ENCODE peak calls at places on chromosomes 7 and 10, in eight cellular contexts. One of them, this sample, is unnamed.

GRCh38 chr7:92820191-92820590 is 16.2 kb downstream of the CDK6 start:
- DNase-seq in fibroblast of mammary gland: no peak
- DNase-seq in cardiac muscle cell: no peak
- DNase-seq in neural progenitor cell: no peak
- DNase-seq in lower lobe of right lung: no peak
- DNase-seq in heart right ventricle: no peak
- DNase-seq in heart left ventricle: no peak
- DNase-seq in NB4: no peak
- DNase-seq in this sample: no peak

GRCh38 chr10:117262296-117263293 is 21.7 kb downstream of the SLC18A2 start:
- DNase-seq in fibroblast of mammary gland: no peak
- DNase-seq in cardiac muscle cell: no peak
- DNase-seq in neural progenitor cell: no peak
- DNase-seq in lower lobe of right lung: no peak
- DNase-seq in heart right ventricle: no peak
- DNase-seq in heart left ventricle: no peak
- DNase-seq in NB4: no peak
- DNase-seq in this sample: peak; percentile 59

GRCh38 chr7:137715101-137715500 is 131.7 kb downstream of the DGKI start:
- DNase-seq in fibroblast of mammary gland: peak; percentile 75
- DNase-seq in cardiac muscle cell: no peak
- DNase-seq in neural progenitor cell: no peak
- DNase-seq in lower lobe of right lung: no peak
- DNase-seq in heart right ventricle: no peak
- DNase-seq in heart left ventricle: no peak
- DNase-seq in NB4: no peak
- DNase-seq in this sample: no peak

GRCh38 chr10:93656155-93656554 is 43.8 kb downstream of the PDE6C start:
- DNase-seq in fibroblast of mammary gland: peak; percentile 3
- DNase-seq in cardiac muscle cell: no peak
- DNase-seq in neural progenitor cell: no peak
- DNase-seq in lower lobe of right lung: no peak
- DNase-seq in heart right ventricle: no peak
- DNase-seq in heart left ventricle: no peak
- DNase-seq in NB4: no peak
- DNase-seq in this sample: no peak

GRCh38 chr7:155733582-155734444 is 78.5 kb downstream of the SHH start:
- DNase-seq in fibroblast of mammary gland: no peak
- DNase-seq in cardiac muscle cell: no peak
- DNase-seq in neural progenitor cell: no peak
- DNase-seq in lower lobe of right lung: no peak
- DNase-seq in heart right ventricle: peak; percentile 39
- DNase-seq in heart left ventricle: no peak
- DNase-seq in NB4: peak; percentile 27
- DNase-seq in this sample: no peak

GRCh38 chr10:127563718-127564553 is 14.8 kb downstream of the NPS start:
- DNase-seq in fibroblast of mammary gland: peak; percentile 5
- DNase-seq in cardiac muscle cell: peak; percentile 20
- DNase-seq in neural progenitor cell: peak; percentile 15
- DNase-seq in lower lobe of right lung: peak; percentile 66
- DNase-seq in heart right ventricle: peak; percentile 35
- DNase-seq in heart left ventricle: no peak
- DNase-seq in NB4: peak; percentile 32
- DNase-seq in this sample: no peak

GRCh38 chr10:1410469-1411395 is 326.6 kb downstream of the ADARB2 start:
- DNase-seq in fibroblast of mammary gland: no peak
- DNase-seq in cardiac muscle cell: no peak
- DNase-seq in neural progenitor cell: no peak
- DNase-seq in lower lobe of right lung: no peak
- DNase-seq in heart right ventricle: no peak
- DNase-seq in heart left ventricle: no peak
- DNase-seq in NB4: no peak
- DNase-seq in this sample: no peak

GRCh38 chr7:51246258-51247245 is 70.1 kb downstream of the COBL start:
- DNase-seq in fibroblast of mammary gland: no peak
- DNase-seq in cardiac muscle cell: no peak
- DNase-seq in neural progenitor cell: no peak
- DNase-seq in lower lobe of right lung: no peak
- DNase-seq in heart right ventricle: peak; percentile 82
- DNase-seq in heart left ventricle: peak; percentile 82
- DNase-seq in NB4: no peak
- DNase-seq in this sample: peak; percentile 72

GRCh38 chr10:127452568-127452967 is 96.5 kb upstream of the NPS start:
- DNase-seq in fibroblast of mammary gland: no peak
- DNase-seq in cardiac muscle cell: no peak
- DNase-seq in neural progenitor cell: peak; percentile 8
- DNase-seq in lower lobe of right lung: no peak
- DNase-seq in heart right ventricle: no peak
- DNase-seq in heart left ventricle: no peak
- DNase-seq in NB4: no peak
- DNase-seq in this sample: no peak

GRCh38 chr7:1668932-1669485 is 1.1 kb upstream of the ELFN1 start:
- DNase-seq in fibroblast of mammary gland: no peak
- DNase-seq in cardiac muscle cell: no peak
- DNase-seq in neural progenitor cell: peak; percentile 84
- DNase-seq in lower lobe of right lung: peak; percentile 38
- DNase-seq in heart right ventricle: no peak
- DNase-seq in heart left ventricle: peak; percentile 54
- DNase-seq in NB4: peak; percentile 44
- DNase-seq in this sample: no peak

GRCh38 chr10:49600046-49600445 is 10.1 kb upstream of the SLC18A3 start:
- DNase-seq in fibroblast of mammary gland: no peak
- DNase-seq in cardiac muscle cell: no peak
- DNase-seq in neural progenitor cell: no peak
- DNase-seq in lower lobe of right lung: no peak
- DNase-seq in heart right ventricle: no peak
- DNase-seq in heart left ventricle: no peak
- DNase-seq in NB4: no peak
- DNase-seq in this sample: no peak

GRCh38 chr10:132893090-132893489 is 49.3 kb downstream of the CFAP46 start:
- DNase-seq in fibroblast of mammary gland: peak; percentile 45
- DNase-seq in cardiac muscle cell: no peak
- DNase-seq in neural progenitor cell: no peak
- DNase-seq in lower lobe of right lung: no peak
- DNase-seq in heart right ventricle: no peak
- DNase-seq in heart left ventricle: peak; percentile 7
- DNase-seq in NB4: no peak
- DNase-seq in this sample: peak; percentile 67

GRCh38 chr10:94274142-94274787 is 88.5 kb downstream of the NOC3L start:
- DNase-seq in fibroblast of mammary gland: peak; percentile 30
- DNase-seq in cardiac muscle cell: no peak
- DNase-seq in neural progenitor cell: no peak
- DNase-seq in lower lobe of right lung: no peak
- DNase-seq in heart right ventricle: peak; percentile 33
- DNase-seq in heart left ventricle: no peak
- DNase-seq in NB4: no peak
- DNase-seq in this sample: peak; percentile 23

GRCh38 chr10:133318494-133319127 is 9.9 kb downstream of the ZNF511 start:
- DNase-seq in fibroblast of mammary gland: peak; percentile 42
- DNase-seq in cardiac muscle cell: peak; percentile 87
- DNase-seq in neural progenitor cell: peak; percentile 88
- DNase-seq in lower lobe of right lung: peak; percentile 81
- DNase-seq in heart right ventricle: peak; percentile 63
- DNase-seq in heart left ventricle: peak; percentile 82
- DNase-seq in NB4: peak; percentile 87
- DNase-seq in this sample: no peak

GRCh38 chr10:3365630-3366029 is 193.0 kb upstream of the PITRM1 start:
- DNase-seq in fibroblast of mammary gland: no peak
- DNase-seq in cardiac muscle cell: no peak
- DNase-seq in neural progenitor cell: no peak
- DNase-seq in lower lobe of right lung: no peak
- DNase-seq in heart right ventricle: no peak
- DNase-seq in heart left ventricle: no peak
- DNase-seq in NB4: no peak
- DNase-seq in this sample: no peak

GRCh38 chr7:55074008-55074499 is 55.2 kb downstream of the EGFR start:
- DNase-seq in fibroblast of mammary gland: peak; percentile 93
- DNase-seq in cardiac muscle cell: no peak
- DNase-seq in neural progenitor cell: no peak
- DNase-seq in lower lobe of right lung: peak; percentile 63
- DNase-seq in heart right ventricle: peak; percentile 38
- DNase-seq in heart left ventricle: no peak
- DNase-seq in NB4: no peak
- DNase-seq in this sample: peak; percentile 60

GRCh38 chr7:16098585-16099179 is 322.7 kb downstream of the CRPPA start:
- DNase-seq in fibroblast of mammary gland: peak; percentile 36
- DNase-seq in cardiac muscle cell: peak; percentile 20
- DNase-seq in neural progenitor cell: peak; percentile 25
- DNase-seq in lower lobe of right lung: no peak
- DNase-seq in heart right ventricle: no peak
- DNase-seq in heart left ventricle: no peak
- DNase-seq in NB4: peak; percentile 28
- DNase-seq in this sample: no peak
- TF ChIP-seq CTCF in fibroblast of mammary gland: peak; percentile 91
- TF ChIP-seq CTCF in cardiac muscle cell: peak; percentile 84
- TF ChIP-seq CTCF in neural progenitor cell: peak; percentile 77
- TF ChIP-seq CTCF in lower lobe of right lung: peak; percentile 64
- TF ChIP-seq CTCF in heart right ventricle: peak; percentile 71
- TF ChIP-seq CTCF in heart left ventricle: peak; percentile 69
- TF ChIP-seq CTCF in NB4: peak; percentile 80
- TF ChIP-seq CTCF in this sample: no peak

DNA sequence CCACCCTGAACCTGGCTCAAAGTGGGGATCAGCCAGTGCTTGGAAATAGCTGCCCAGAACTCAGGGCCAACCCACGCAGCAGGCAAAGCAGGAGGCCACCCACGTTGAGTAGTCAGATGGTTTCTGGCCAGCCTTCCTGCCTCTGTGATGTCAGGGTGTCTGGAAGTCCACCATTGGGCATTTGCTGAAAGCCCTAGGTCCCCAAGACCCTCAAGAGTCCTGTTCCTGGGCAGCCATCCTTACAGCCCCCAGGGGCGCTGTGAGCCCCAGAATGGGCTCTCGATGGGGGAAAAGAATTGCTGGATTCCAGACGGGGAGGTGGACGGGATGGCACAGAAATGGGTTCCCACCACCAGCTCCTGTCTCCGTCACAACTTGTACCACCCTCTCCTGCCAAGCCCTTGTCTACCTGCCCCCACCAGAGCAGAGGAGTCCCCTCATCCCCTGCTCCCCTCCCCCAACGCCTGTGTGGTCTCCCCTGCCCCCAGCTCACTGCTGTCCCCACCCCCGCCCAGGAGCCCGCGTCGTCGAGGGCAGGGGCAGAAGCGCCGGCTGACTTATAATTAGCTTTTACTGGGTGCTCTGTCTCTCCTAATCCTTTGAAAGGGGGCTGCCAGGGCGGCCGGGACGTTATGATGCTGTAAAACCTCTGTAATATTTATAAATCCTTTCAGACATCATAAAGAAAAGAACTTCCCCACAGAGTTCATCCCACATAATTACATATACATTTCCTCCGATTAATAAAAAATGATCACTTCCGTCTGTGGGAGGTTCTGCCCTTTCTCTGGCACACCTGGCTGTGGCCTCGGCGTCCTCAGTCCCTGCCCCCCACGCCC is 3.8 kb downstream of the MYL10 start:
- DNase-seq in fibroblast of mammary gland: peak; percentile 6
- DNase-seq in cardiac muscle cell: peak; percentile 31
- DNase-seq in neural progenitor cell: peak; percentile 56
- DNase-seq in lower lobe of right lung: no peak
- DNase-seq in heart right ventricle: no peak
- DNase-seq in heart left ventricle: no peak
- DNase-seq in NB4: no peak
- DNase-seq in this sample: no peak
- TF ChIP-seq CTCF in fibroblast of mammary gland: no peak
- TF ChIP-seq CTCF in cardiac muscle cell: peak; percentile 15
- TF ChIP-seq CTCF in neural progenitor cell: peak; percentile 45
- TF ChIP-seq CTCF in lower lobe of right lung: no peak
- TF ChIP-seq CTCF in heart right ventricle: no peak
- TF ChIP-seq CTCF in heart left ventricle: no peak
- TF ChIP-seq CTCF in NB4: peak; percentile 25
- TF ChIP-seq CTCF in this sample: no peak

DNA sequence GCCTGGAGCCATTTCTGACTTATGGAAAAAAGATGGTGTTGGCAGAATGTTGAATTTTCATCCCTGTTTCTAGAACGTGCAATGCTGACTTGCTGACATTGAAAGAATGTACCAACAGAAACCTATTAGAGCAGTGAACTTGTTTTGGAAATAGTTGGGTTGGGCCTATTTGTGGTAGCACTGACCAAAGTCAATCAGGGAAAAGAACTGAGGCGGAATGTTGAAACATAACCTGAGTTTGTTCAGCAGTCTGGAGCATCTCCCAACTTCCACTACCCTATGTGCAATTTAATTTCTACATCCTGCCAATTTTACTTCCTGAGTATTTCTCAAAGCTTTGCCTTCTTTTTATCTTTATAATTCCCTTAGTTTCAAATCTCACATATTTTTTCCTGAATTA is 11.6 kb upstream of the KIAA1217 start:
- DNase-seq in fibroblast of mammary gland: no peak
- DNase-seq in cardiac muscle cell: no peak
- DNase-seq in neural progenitor cell: no peak
- DNase-seq in lower lobe of right lung: no peak
- DNase-seq in heart right ventricle: no peak
- DNase-seq in heart left ventricle: no peak
- DNase-seq in NB4: no peak
- DNase-seq in this sample: no peak
- TF ChIP-seq CTCF in fibroblast of mammary gland: no peak
- TF ChIP-seq CTCF in cardiac muscle cell: no peak
- TF ChIP-seq CTCF in neural progenitor cell: no peak
- TF ChIP-seq CTCF in lower lobe of right lung: no peak
- TF ChIP-seq CTCF in heart right ventricle: no peak
- TF ChIP-seq CTCF in heart left ventricle: no peak
- TF ChIP-seq CTCF in NB4: no peak
- TF ChIP-seq CTCF in this sample: no peak

DNA sequence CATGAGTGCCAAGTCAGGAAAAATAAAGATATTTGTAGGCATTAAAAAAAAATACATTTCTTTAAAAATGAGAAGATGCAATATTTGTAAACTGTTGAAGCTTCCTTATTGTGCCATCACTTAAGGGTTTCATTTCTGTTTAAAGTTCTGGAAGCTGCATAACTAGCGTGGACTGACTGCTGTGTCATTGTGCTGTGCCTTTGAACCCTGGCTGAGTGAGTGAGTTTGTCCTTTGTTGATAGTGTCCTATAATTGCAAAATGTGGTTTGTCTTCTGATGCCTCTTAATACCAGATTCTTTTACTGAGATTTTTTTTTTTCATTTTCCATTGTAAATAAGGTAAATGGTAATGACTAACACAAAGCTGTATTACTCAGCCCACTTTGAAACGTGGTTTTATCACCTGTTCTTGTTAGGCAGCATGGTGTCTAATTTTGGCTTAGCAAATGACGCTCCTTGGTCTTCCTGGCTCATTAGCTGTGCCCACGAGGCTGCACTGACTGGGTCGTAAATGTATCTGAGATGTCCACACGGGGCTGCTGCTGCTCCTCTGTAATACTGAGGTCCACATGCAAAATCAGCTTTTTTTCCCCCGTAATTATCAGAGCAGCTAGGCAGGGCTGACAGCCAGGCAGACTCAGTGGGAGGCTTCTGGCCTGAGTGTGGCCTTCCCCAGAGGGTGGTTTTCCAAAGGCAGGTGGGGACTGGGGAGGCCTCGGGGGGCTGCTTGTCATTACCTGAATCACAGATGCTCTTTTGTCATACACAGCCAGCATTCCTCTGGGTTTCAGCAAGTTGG is 14.8 kb downstream of the ZSCAN25 start:
- DNase-seq in fibroblast of mammary gland: peak; percentile 55
- DNase-seq in cardiac muscle cell: peak; percentile 21
- DNase-seq in neural progenitor cell: peak; percentile 43
- DNase-seq in lower lobe of right lung: no peak
- DNase-seq in heart right ventricle: no peak
- DNase-seq in heart left ventricle: no peak
- DNase-seq in NB4: peak; percentile 53
- DNase-seq in this sample: no peak
- TF ChIP-seq CTCF in fibroblast of mammary gland: peak; percentile 45
- TF ChIP-seq CTCF in cardiac muscle cell: peak; percentile 10
- TF ChIP-seq CTCF in neural progenitor cell: peak; percentile 38
- TF ChIP-seq CTCF in lower lobe of right lung: peak; percentile 12
- TF ChIP-seq CTCF in heart right ventricle: peak; percentile 37
- TF ChIP-seq CTCF in heart left ventricle: no peak
- TF ChIP-seq CTCF in NB4: peak; percentile 0
- TF ChIP-seq CTCF in this sample: no peak